ENCODE peak calls at places on chromosomes 2 and 18, in five cellular contexts. One of them, this sample, is unnamed. For H3K9me3, the result is how much of the 10 kb centered on the place peaks cover.

GRCh38 chr2:72931280-72931910 is 14.1 kb downstream of the EMX1 start:
- DNase-seq in psoas muscle: no peak
- DNase-seq in body of pancreas: peak
- DNase-seq in HCT116: no peak
- DNase-seq in AG04450: peak
- DNase-seq in this sample: no peak

GRCh38 chr2:238565031-238565430 is 138.3 kb downstream of the ASB1 start:
- DNase-seq in psoas muscle: no peak
- DNase-seq in body of pancreas: no peak
- DNase-seq in HCT116: no peak
- DNase-seq in AG04450: no peak
- DNase-seq in this sample: no peak

GRCh38 chr2:233919938-233920337 is 2.8 kb downstream of the TRPM8 start:
- DNase-seq in psoas muscle: no peak
- DNase-seq in body of pancreas: no peak
- DNase-seq in HCT116: no peak
- DNase-seq in AG04450: no peak
- DNase-seq in this sample: no peak

GRCh38 chr2:227890495-227891079 is 19.2 kb downstream of the DAW1 start:
- DNase-seq in psoas muscle: no peak
- DNase-seq in body of pancreas: no peak
- DNase-seq in HCT116: peak
- DNase-seq in AG04450: peak
- DNase-seq in this sample: peak

GRCh38 chr2:144456680-144457079 is 63.2 kb downstream of the ZEB2 start:
- DNase-seq in psoas muscle: peak
- DNase-seq in body of pancreas: no peak
- DNase-seq in HCT116: no peak
- DNase-seq in AG04450: peak
- DNase-seq in this sample: no peak

GRCh38 chr2:71630110-71630967 is 177.0 kb downstream of the DYSF start:
- DNase-seq in psoas muscle: no peak
- DNase-seq in body of pancreas: no peak
- DNase-seq in HCT116: no peak
- DNase-seq in AG04450: no peak
- DNase-seq in this sample: no peak

GRCh38 chr2:28716265-28716865 is 35.3 kb upstream of the PPP1CB start:
- DNase-seq in psoas muscle: peak
- DNase-seq in body of pancreas: peak
- DNase-seq in HCT116: peak
- DNase-seq in AG04450: peak
- DNase-seq in this sample: peak

GRCh38 chr18:76467371-76468190 is 27.5 kb downstream of the ZNF516 start:
- DNase-seq in psoas muscle: no peak
- DNase-seq in body of pancreas: no peak
- DNase-seq in HCT116: no peak
- DNase-seq in AG04450: no peak
- DNase-seq in this sample: no peak

GRCh38 chr2:10079931-10080535 is at the start of gene CYS1:
- DNase-seq in psoas muscle: peak
- DNase-seq in body of pancreas: peak
- DNase-seq in HCT116: no peak
- DNase-seq in AG04450: no peak
- DNase-seq in this sample: no peak

GRCh38 chr2:158651358-158652057 is 143.6 kb upstream of the DAPL1 start:
- DNase-seq in psoas muscle: no peak
- DNase-seq in body of pancreas: peak
- DNase-seq in HCT116: no peak
- DNase-seq in AG04450: no peak
- DNase-seq in this sample: no peak

GRCh38 chr2:16640867-16641266 is 24.8 kb downstream of the CYRIA start:
- DNase-seq in psoas muscle: peak
- DNase-seq in body of pancreas: no peak
- DNase-seq in HCT116: no peak
- DNase-seq in AG04450: no peak
- DNase-seq in this sample: no peak

GRCh38 chr2:161415041-161415440 is 1.1 kb upstream of the TBR1 start:
- DNase-seq in psoas muscle: no peak
- DNase-seq in body of pancreas: no peak
- DNase-seq in HCT116: no peak
- DNase-seq in AG04450: no peak
- DNase-seq in this sample: no peak

GRCh38 chr2:15826273-15826717 is 114.1 kb upstream of the MYCN start:
- DNase-seq in psoas muscle: no peak
- DNase-seq in body of pancreas: no peak
- DNase-seq in HCT116: no peak
- DNase-seq in AG04450: no peak
- DNase-seq in this sample: no peak

GRCh38 chr2:40210344-40210967 is 241.4 kb downstream of the SLC8A1 start:
- DNase-seq in psoas muscle: no peak
- DNase-seq in body of pancreas: no peak
- DNase-seq in HCT116: no peak
- DNase-seq in AG04450: no peak
- DNase-seq in this sample: no peak

GRCh38 chr2:10083692-10084566 is 3.7 kb upstream of the CYS1 start:
- DNase-seq in psoas muscle: no peak
- DNase-seq in body of pancreas: no peak
- DNase-seq in HCT116: no peak
- DNase-seq in AG04450: no peak
- DNase-seq in this sample: no peak

GRCh38 chr18:3261393-3262233 is at the start of gene MYL12B:
- DNase-seq in psoas muscle: peak
- DNase-seq in body of pancreas: peak
- DNase-seq in HCT116: peak
- DNase-seq in AG04450: no peak
- DNase-seq in this sample: peak

GRCh38 chr2:9690252-9690651 is 59.5 kb upstream of the YWHAQ start:
- DNase-seq in psoas muscle: peak
- DNase-seq in body of pancreas: no peak
- DNase-seq in HCT116: no peak
- DNase-seq in AG04450: peak
- DNase-seq in this sample: peak

GRCh38 chr2:171547720-171548119 is 25.4 kb downstream of the CYBRD1 start:
- DNase-seq in psoas muscle: no peak
- DNase-seq in body of pancreas: no peak
- DNase-seq in HCT116: no peak
- DNase-seq in AG04450: no peak
- DNase-seq in this sample: no peak

DNA sequence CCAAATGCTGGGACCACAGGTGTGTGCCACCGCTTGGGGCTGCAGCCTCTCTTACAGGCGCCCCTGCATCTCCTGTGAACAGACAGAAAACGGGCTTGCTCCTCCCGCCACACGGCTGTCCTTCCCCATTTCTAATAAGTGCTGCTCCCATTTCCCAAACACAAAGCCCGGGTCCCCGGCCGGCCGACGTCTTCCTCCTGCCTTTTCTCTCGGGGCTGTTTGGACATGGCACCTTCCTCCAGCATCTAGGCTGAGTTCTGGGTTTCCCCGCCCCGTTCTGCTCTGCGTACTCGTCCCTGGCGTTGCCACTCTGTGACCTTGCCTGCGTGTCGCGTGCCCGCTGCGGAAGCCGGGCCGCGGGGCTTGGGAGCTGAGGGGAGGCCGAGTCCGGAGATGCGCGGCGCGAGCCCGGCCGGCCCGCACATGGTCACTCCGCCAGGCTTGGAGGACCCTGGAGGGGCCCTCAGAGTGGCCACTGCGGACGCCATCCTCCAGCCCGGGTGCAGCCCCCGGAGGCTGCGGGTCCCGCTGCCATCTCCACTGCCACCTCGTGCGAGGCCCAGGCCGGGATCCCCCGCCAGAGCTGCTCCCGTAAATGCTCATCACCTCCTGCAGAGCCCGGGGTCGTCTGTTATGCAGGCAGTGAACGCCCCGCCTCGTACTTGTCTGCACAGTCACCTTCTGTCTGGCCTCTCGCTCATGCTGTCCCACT is 26.3 kb downstream of the PRELID3A start:
- DNase-seq in psoas muscle: no peak
- DNase-seq in body of pancreas: no peak
- DNase-seq in HCT116: no peak
- DNase-seq in AG04450: no peak
- DNase-seq in this sample: no peak
- H3K9me3 ChIP-seq in psoas muscle: under half
- H3K9me3 ChIP-seq in body of pancreas: under half
- H3K9me3 ChIP-seq in HCT116: under half
- H3K9me3 ChIP-seq in AG04450: under half
- H3K9me3 ChIP-seq in this sample: under half

DNA sequence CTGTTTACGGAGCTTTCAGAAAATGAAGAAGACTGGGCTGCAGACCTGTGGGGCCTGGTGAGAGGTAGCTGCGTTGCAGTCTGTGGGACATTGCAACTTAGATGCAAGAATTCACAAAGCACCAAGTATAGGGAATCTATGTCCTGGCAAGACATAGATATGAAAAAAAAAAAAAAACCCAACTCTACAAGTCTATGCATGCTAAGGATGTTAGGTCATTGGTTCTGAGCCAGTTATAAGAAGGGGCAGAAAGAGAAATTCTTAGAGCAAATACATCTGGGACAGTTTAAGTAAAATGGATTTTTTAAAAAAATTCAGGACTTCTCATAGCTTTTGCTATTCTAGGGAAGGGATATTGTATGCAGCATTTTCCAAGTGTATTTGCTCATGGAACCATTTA is 156.1 kb downstream of the SLC4A3 start:
- DNase-seq in psoas muscle: no peak
- DNase-seq in body of pancreas: no peak
- DNase-seq in HCT116: no peak
- DNase-seq in AG04450: no peak
- DNase-seq in this sample: no peak
- H3K9me3 ChIP-seq in psoas muscle: under half
- H3K9me3 ChIP-seq in body of pancreas: under half
- H3K9me3 ChIP-seq in HCT116: under half
- H3K9me3 ChIP-seq in AG04450: under half
- H3K9me3 ChIP-seq in this sample: under half

GRCh38 chr2:95337829-95338228 is 40.7 kb downstream of the KCNIP3 start:
- DNase-seq in psoas muscle: peak
- DNase-seq in body of pancreas: no peak
- DNase-seq in HCT116: no peak
- DNase-seq in AG04450: no peak
- DNase-seq in this sample: no peak
- H3K9me3 ChIP-seq in psoas muscle: under half
- H3K9me3 ChIP-seq in body of pancreas: under half
- H3K9me3 ChIP-seq in HCT116: under half
- H3K9me3 ChIP-seq in AG04450: under half
- H3K9me3 ChIP-seq in this sample: under half

DNA sequence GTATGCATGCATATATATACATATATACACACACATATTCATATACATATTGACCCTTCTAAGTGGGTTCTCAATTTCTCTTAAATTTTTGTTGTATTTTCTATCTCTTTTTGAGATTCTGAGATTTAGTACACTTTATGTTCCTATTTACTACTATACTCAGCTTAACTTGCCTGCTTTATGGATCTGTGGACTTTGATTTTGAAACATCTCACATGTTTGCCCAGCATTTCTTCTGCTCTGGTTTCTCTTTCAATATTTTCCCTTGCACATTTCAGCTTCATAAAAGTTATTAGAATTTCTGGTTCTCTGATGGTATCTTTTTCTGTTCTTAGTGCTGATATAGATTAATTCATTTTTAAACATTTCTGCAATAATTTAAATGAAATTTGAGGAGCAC is 380.6 kb downstream of the SPAG16 start:
- DNase-seq in psoas muscle: no peak
- DNase-seq in body of pancreas: no peak
- DNase-seq in HCT116: no peak
- DNase-seq in AG04450: no peak
- DNase-seq in this sample: no peak
- H3K9me3 ChIP-seq in psoas muscle: under half
- H3K9me3 ChIP-seq in body of pancreas: under half
- H3K9me3 ChIP-seq in HCT116: under half
- H3K9me3 ChIP-seq in AG04450: under half
- H3K9me3 ChIP-seq in this sample: under half

DNA sequence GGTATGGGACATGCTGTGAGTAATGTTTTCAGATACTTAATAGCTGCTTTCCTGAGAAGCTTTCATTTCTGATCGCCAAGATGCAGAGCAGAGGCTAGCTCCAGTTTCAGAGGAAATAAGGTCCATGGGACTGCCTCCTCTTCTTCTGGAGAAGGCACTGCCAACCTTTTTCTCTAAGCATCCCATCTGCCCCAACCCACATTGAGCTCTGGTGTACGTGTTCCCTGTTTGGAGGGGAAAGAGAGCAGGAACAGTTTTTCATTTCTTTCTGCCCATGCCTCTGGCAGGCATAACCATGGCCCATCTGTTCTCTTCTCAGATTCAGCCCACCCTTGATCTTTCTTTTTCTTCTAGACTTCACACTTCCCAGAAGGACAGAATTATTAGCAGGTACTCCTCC is 1110.4 kb upstream of the KLHL29 start:
- DNase-seq in psoas muscle: no peak
- DNase-seq in body of pancreas: no peak
- DNase-seq in HCT116: no peak
- DNase-seq in AG04450: no peak
- DNase-seq in this sample: no peak
- H3K9me3 ChIP-seq in psoas muscle: under half
- H3K9me3 ChIP-seq in body of pancreas: under half
- H3K9me3 ChIP-seq in HCT116: under half
- H3K9me3 ChIP-seq in AG04450: under half
- H3K9me3 ChIP-seq in this sample: under half